ENCODE peak calls at places on chromosomes 7 and 10, in five cellular contexts. One of them, this sample, is unnamed.

GRCh38 chr10:90112681-90113080 is 411.3 kb downstream of the KIF20B start:
- DNase-seq in sigmoid colon: no peak
- DNase-seq in endothelial cell of umbilical vein: no peak
- DNase-seq in hepatocyte: no peak
- DNase-seq in Panc1: no peak
- DNase-seq in this sample: no peak

GRCh38 chr7:8418627-8419245 is 14.7 kb upstream of the NXPH1 start:
- DNase-seq in hepatocyte: peak; percentile 87
- DNase-seq in Panc1: peak; percentile 45
- DNase-seq in sigmoid colon: no peak
- DNase-seq in endothelial cell of umbilical vein: peak; percentile 56
- DNase-seq in this sample: peak; percentile 20

GRCh38 chr7:85111761-85112160 is 75.1 kb downstream of the SEMA3D start:
- DNase-seq in sigmoid colon: no peak
- DNase-seq in hepatocyte: no peak
- DNase-seq in endothelial cell of umbilical vein: no peak
- DNase-seq in Panc1: no peak
- DNase-seq in this sample: no peak

GRCh38 chr7:105304040-105304895 is 84.5 kb downstream of the SRPK2 start:
- DNase-seq in endothelial cell of umbilical vein: no peak
- DNase-seq in hepatocyte: no peak
- DNase-seq in sigmoid colon: no peak
- DNase-seq in Panc1: peak; percentile 30
- DNase-seq in this sample: peak; percentile 25

GRCh38 chr7:149685455-149685854 is 87.9 kb downstream of the ZNF467 start:
- DNase-seq in hepatocyte: no peak
- DNase-seq in endothelial cell of umbilical vein: no peak
- DNase-seq in sigmoid colon: no peak
- DNase-seq in Panc1: no peak
- DNase-seq in this sample: no peak

GRCh38 chr10:79097021-79097695 is 28.4 kb downstream of the ZMIZ1 start:
- DNase-seq in endothelial cell of umbilical vein: peak; percentile 15
- DNase-seq in hepatocyte: no peak
- DNase-seq in sigmoid colon: no peak
- DNase-seq in Panc1: no peak
- DNase-seq in this sample: no peak

GRCh38 chr10:6600224-6600987 is 20.3 kb upstream of the PRKCQ start:
- DNase-seq in hepatocyte: no peak
- DNase-seq in endothelial cell of umbilical vein: no peak
- DNase-seq in sigmoid colon: no peak
- DNase-seq in Panc1: no peak
- DNase-seq in this sample: no peak

GRCh38 chr10:9209105-9209798 is 1154.8 kb downstream of the GATA3 start:
- DNase-seq in endothelial cell of umbilical vein: peak; percentile 82
- DNase-seq in sigmoid colon: peak; percentile 69
- DNase-seq in hepatocyte: peak; percentile 70
- DNase-seq in Panc1: peak; percentile 62
- DNase-seq in this sample: peak; percentile 15

GRCh38 chr7:137978464-137979237 is 23.2 kb downstream of the CREB3L2 start:
- DNase-seq in sigmoid colon: peak; percentile 85
- DNase-seq in Panc1: peak; percentile 94
- DNase-seq in endothelial cell of umbilical vein: peak; percentile 95
- DNase-seq in hepatocyte: no peak
- DNase-seq in this sample: peak; percentile 75

GRCh38 chr7:83415840-83416239 is 233.1 kb downstream of the SEMA3E start:
- DNase-seq in sigmoid colon: no peak
- DNase-seq in Panc1: no peak
- DNase-seq in endothelial cell of umbilical vein: no peak
- DNase-seq in hepatocyte: no peak
- DNase-seq in this sample: no peak

GRCh38 chr7:2299131-2299829 is 15.0 kb downstream of the SNX8 start:
- DNase-seq in endothelial cell of umbilical vein: peak; percentile 78
- DNase-seq in Panc1: no peak
- DNase-seq in sigmoid colon: no peak
- DNase-seq in hepatocyte: no peak
- DNase-seq in this sample: no peak

GRCh38 chr7:17234398-17235021 is 63.9 kb upstream of the AHR start:
- DNase-seq in hepatocyte: peak; percentile 85
- DNase-seq in Panc1: peak; percentile 94
- DNase-seq in endothelial cell of umbilical vein: peak; percentile 90
- DNase-seq in sigmoid colon: no peak
- DNase-seq in this sample: peak; percentile 89

GRCh38 chr7:155506854-155507337 is 39.5 kb downstream of the CNPY1 start:
- DNase-seq in sigmoid colon: no peak
- DNase-seq in endothelial cell of umbilical vein: no peak
- DNase-seq in Panc1: no peak
- DNase-seq in hepatocyte: peak; percentile 61
- DNase-seq in this sample: no peak

GRCh38 chr10:99993994-99994689 is 15.6 kb downstream of the DNMBP start:
- DNase-seq in hepatocyte: peak; percentile 67
- DNase-seq in Panc1: no peak
- DNase-seq in endothelial cell of umbilical vein: peak; percentile 70
- DNase-seq in sigmoid colon: peak; percentile 85
- DNase-seq in this sample: no peak

GRCh38 chr10:17616403-17617030 is 657 bp downstream of the HACD1 start:
- DNase-seq in sigmoid colon: peak; percentile 90
- DNase-seq in Panc1: no peak
- DNase-seq in endothelial cell of umbilical vein: peak; percentile 44
- DNase-seq in hepatocyte: peak; percentile 81
- DNase-seq in this sample: no peak

GRCh38 chr10:112359606-112360307 is 14.2 kb upstream of the ACSL5 start:
- DNase-seq in endothelial cell of umbilical vein: no peak
- DNase-seq in hepatocyte: no peak
- DNase-seq in sigmoid colon: no peak
- DNase-seq in Panc1: no peak
- DNase-seq in this sample: no peak

GRCh38 chr7:65449505-65449852 is 75.8 kb downstream of the ZNF92 start:
- DNase-seq in sigmoid colon: no peak
- DNase-seq in endothelial cell of umbilical vein: no peak
- DNase-seq in hepatocyte: no peak
- DNase-seq in Panc1: no peak
- DNase-seq in this sample: no peak

GRCh38 chr7:106807474-106807873 is 57.6 kb upstream of the PIK3CG start:
- DNase-seq in endothelial cell of umbilical vein: no peak
- DNase-seq in sigmoid colon: no peak
- DNase-seq in Panc1: no peak
- DNase-seq in hepatocyte: no peak
- DNase-seq in this sample: no peak

GRCh38 chr7:13908667-13909382 is 80.6 kb downstream of the ETV1 start:
- DNase-seq in hepatocyte: no peak
- DNase-seq in Panc1: no peak
- DNase-seq in endothelial cell of umbilical vein: no peak
- DNase-seq in sigmoid colon: no peak
- DNase-seq in this sample: no peak

GRCh38 chr7:131028293-131028692 is 294.3 kb upstream of the KLF14 start:
- DNase-seq in hepatocyte: no peak
- DNase-seq in Panc1: no peak
- DNase-seq in sigmoid colon: no peak
- DNase-seq in endothelial cell of umbilical vein: no peak
- DNase-seq in this sample: no peak

GRCh38 chr7:55157347-55158105 is 138.7 kb downstream of the EGFR start:
- DNase-seq in sigmoid colon: no peak
- DNase-seq in hepatocyte: no peak
- DNase-seq in Panc1: no peak
- DNase-seq in endothelial cell of umbilical vein: no peak
- DNase-seq in this sample: no peak

GRCh38 chr10:118584181-118584954 is 11.1 kb downstream of the PRLHR start:
- DNase-seq in hepatocyte: no peak
- DNase-seq in endothelial cell of umbilical vein: peak; percentile 12
- DNase-seq in sigmoid colon: no peak
- DNase-seq in Panc1: no peak
- DNase-seq in this sample: peak; percentile 26

GRCh38 chr10:93821051-93821772 is 63.5 kb downstream of the LGI1 start:
- DNase-seq in Panc1: no peak
- DNase-seq in endothelial cell of umbilical vein: peak; percentile 31
- DNase-seq in hepatocyte: peak; percentile 36
- DNase-seq in sigmoid colon: no peak
- DNase-seq in this sample: no peak

GRCh38 chr10:118566911-118567310 is 28.5 kb downstream of the PRLHR start:
- DNase-seq in Panc1: no peak
- DNase-seq in hepatocyte: no peak
- DNase-seq in endothelial cell of umbilical vein: no peak
- DNase-seq in sigmoid colon: no peak
- DNase-seq in this sample: no peak

GRCh38 chr10:12448729-12449391 is 99.5 kb downstream of the CAMK1D start:
- DNase-seq in hepatocyte: no peak
- DNase-seq in sigmoid colon: no peak
- DNase-seq in Panc1: peak; percentile 77
- DNase-seq in endothelial cell of umbilical vein: peak; percentile 9
- DNase-seq in this sample: no peak

GRCh38 chr10:42954776-42955492 is 121.9 kb upstream of the RET start:
- DNase-seq in Panc1: no peak
- DNase-seq in endothelial cell of umbilical vein: no peak
- DNase-seq in sigmoid colon: peak; percentile 50
- DNase-seq in hepatocyte: no peak
- DNase-seq in this sample: no peak

GRCh38 chr10:786666-787512 is 97.4 kb upstream of the DIP2C start:
- DNase-seq in hepatocyte: no peak
- DNase-seq in sigmoid colon: peak; percentile 53
- DNase-seq in Panc1: no peak
- DNase-seq in endothelial cell of umbilical vein: no peak
- DNase-seq in this sample: no peak

GRCh38 chr7:112129655-112130323 is 76.4 kb downstream of the DOCK4 start:
- DNase-seq in endothelial cell of umbilical vein: peak; percentile 68
- DNase-seq in sigmoid colon: no peak
- DNase-seq in Panc1: no peak
- DNase-seq in hepatocyte: no peak
- DNase-seq in this sample: no peak

GRCh38 chr7:138785587-138786437 is 12.0 kb upstream of the TMEM213 start:
- DNase-seq in sigmoid colon: no peak
- DNase-seq in hepatocyte: no peak
- DNase-seq in endothelial cell of umbilical vein: no peak
- DNase-seq in Panc1: no peak
- DNase-seq in this sample: no peak

GRCh38 chr10:63707254-63707910 is 186.2 kb downstream of the REEP3 start:
- DNase-seq in endothelial cell of umbilical vein: peak; percentile 99
- DNase-seq in Panc1: peak; percentile 99
- DNase-seq in sigmoid colon: no peak
- DNase-seq in hepatocyte: peak; percentile 67
- DNase-seq in this sample: peak; percentile 99

GRCh38 chr7:28520074-28521015 is 108.0 kb downstream of the CREB5 start:
- DNase-seq in Panc1: no peak
- DNase-seq in sigmoid colon: no peak
- DNase-seq in endothelial cell of umbilical vein: no peak
- DNase-seq in hepatocyte: no peak
- DNase-seq in this sample: no peak

GRCh38 chr10:37948210-37948609 is 28.2 kb downstream of the ZNF25 start:
- DNase-seq in hepatocyte: no peak
- DNase-seq in sigmoid colon: no peak
- DNase-seq in endothelial cell of umbilical vein: no peak
- DNase-seq in Panc1: no peak
- DNase-seq in this sample: no peak

GRCh38 chr7:105719395-105719794 is 138.1 kb upstream of the EFCAB10 start:
- DNase-seq in endothelial cell of umbilical vein: no peak
- DNase-seq in hepatocyte: no peak
- DNase-seq in Panc1: no peak
- DNase-seq in sigmoid colon: no peak
- DNase-seq in this sample: no peak

GRCh38 chr10:109887272-109887671 is 36.0 kb downstream of the XPNPEP1 start:
- DNase-seq in Panc1: no peak
- DNase-seq in hepatocyte: no peak
- DNase-seq in sigmoid colon: no peak
- DNase-seq in endothelial cell of umbilical vein: no peak
- DNase-seq in this sample: no peak

DNA sequence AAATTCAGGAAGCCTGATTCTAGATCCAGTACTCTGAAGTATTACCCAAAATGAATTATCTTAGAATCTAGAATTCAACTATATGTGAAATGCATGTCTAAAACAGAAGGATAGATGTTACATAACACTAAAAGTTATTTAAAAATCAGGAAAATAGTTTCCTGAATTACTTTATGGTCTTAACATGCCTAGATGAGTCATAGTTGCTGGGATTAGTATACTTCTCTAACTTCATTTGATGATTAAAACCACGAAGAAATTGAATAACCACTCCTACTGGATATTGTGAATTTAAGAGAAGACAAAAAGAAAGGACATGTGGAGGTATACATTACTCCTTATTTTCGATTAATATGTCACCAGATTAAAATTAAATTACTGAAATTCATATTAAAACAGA is 65.5 kb downstream of the ATAD1 start:
- DNase-seq in Panc1: no peak
- DNase-seq in endothelial cell of umbilical vein: peak; percentile 31
- DNase-seq in sigmoid colon: no peak
- DNase-seq in hepatocyte: no peak
- DNase-seq in this sample: no peak
- TF ChIP-seq CTCF in Panc1: no peak
- TF ChIP-seq CTCF in endothelial cell of umbilical vein: no peak
- TF ChIP-seq CTCF in sigmoid colon: no peak
- TF ChIP-seq CTCF in hepatocyte: no peak
- TF ChIP-seq CTCF in this sample: no peak

GRCh38 chr10:124068929-124069328 is 24.5 kb downstream of the CHST15 start:
- DNase-seq in Panc1: no peak
- DNase-seq in endothelial cell of umbilical vein: no peak
- DNase-seq in hepatocyte: no peak
- DNase-seq in sigmoid colon: no peak
- DNase-seq in this sample: no peak
- H3K4me3 ChIP-seq in Panc1: no peak overlapping the region
- H3K4me3 ChIP-seq in endothelial cell of umbilical vein: no peak overlapping the region
- H3K4me3 ChIP-seq in hepatocyte: no peak overlapping the region
- H3K4me3 ChIP-seq in sigmoid colon: no peak overlapping the region
- H3K4me3 ChIP-seq in this sample: no peak overlapping the region

GRCh38 chr10:60441515-60441914 is 51.8 kb upstream of the ANK3 start:
- DNase-seq in hepatocyte: no peak
- DNase-seq in endothelial cell of umbilical vein: peak; percentile 32
- DNase-seq in sigmoid colon: no peak
- DNase-seq in Panc1: no peak
- DNase-seq in this sample: no peak
- TF ChIP-seq CTCF in hepatocyte: peak; percentile 42
- TF ChIP-seq CTCF in endothelial cell of umbilical vein: peak; percentile 11
- TF ChIP-seq CTCF in sigmoid colon: no peak
- TF ChIP-seq CTCF in Panc1: peak; percentile 51
- TF ChIP-seq CTCF in this sample: peak; percentile 47

DNA sequence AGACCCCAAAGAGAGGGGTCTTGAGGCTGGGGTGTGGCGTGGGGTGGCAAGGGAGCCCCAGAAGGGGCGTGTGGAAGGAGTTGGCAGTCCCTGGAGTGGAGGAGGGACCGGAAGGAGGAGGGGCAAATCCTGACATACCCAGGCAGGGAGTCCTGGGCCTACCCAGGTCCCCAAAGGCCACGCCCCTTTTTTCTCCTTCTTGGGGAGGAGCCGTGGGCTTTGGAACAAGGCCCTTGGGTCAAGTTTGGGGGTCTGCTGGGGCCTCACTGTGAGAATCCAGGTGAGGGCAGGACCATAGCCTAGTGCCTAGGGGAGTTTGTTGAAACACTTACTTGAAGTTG is 1.2 kb upstream of the SMARCD3 start:
- DNase-seq in hepatocyte: peak; percentile 85
- DNase-seq in sigmoid colon: peak; percentile 87
- DNase-seq in endothelial cell of umbilical vein: no peak
- DNase-seq in Panc1: no peak
- DNase-seq in this sample: no peak
- H3K4me3 ChIP-seq in hepatocyte: peak overlapping the region; percentile 87
- H3K4me3 ChIP-seq in sigmoid colon: peak overlapping the region; percentile 67
- H3K4me3 ChIP-seq in endothelial cell of umbilical vein: no peak overlapping the region
- H3K4me3 ChIP-seq in Panc1: peak overlapping the region; percentile 75
- H3K4me3 ChIP-seq in this sample: no peak overlapping the region